ENCODE peak calls at places on chromosomes 2 and 18, in ten cellular contexts. C is CD8-positive, alpha-beta T cell; B is SK-N-SH; R is stomach; V is A549; X is AG04450; T is MM.1S; H is CD8-positive, alpha-beta memory T cell; F is cardiac muscle cell; O is CD4-positive, alpha-beta T cell. A is an unnamed sample. For H3K9me3, the result is how much of the 10 kb centered on the place peaks cover.

GRCh38 chr2:133054297-133054696 is 384.3 kb upstream of the LYPD1 start:
- DNase-seq in R (no peak), O (no peak), F (no peak), V (no peak), C (no peak), T (no peak), B (no peak), H (no peak), X (no peak), A (no peak)

GRCh38 chr2:196170681-196171247 is 614 bp downstream of the STK17B start:
- DNase-seq in F (peak), B (no peak), X (peak), T (peak), O (peak), C (peak), V (peak), R (peak), H (peak), A (peak)

GRCh38 chr2:149924549-149925213 is 337.1 kb upstream of the MMADHC start:
- DNase-seq in H (no peak), X (no peak), B (no peak), O (no peak), F (no peak), T (no peak), C (no peak), R (no peak), V (peak), A (no peak)

GRCh38 chr18:49024808-49025361 is 74.1 kb upstream of the SMAD7 start:
- DNase-seq in B (peak), X (no peak), H (no peak), O (no peak), C (no peak), T (no peak), R (no peak), V (no peak), F (no peak), A (no peak)

GRCh38 chr2:62423883-62424458 is 82.0 kb downstream of the TMEM17 start:
- DNase-seq in C (no peak), B (no peak), T (no peak), X (no peak), H (no peak), O (no peak), F (no peak), R (peak), V (no peak), A (no peak)

GRCh38 chr2:160238392-160238791 is 38.3 kb upstream of the ITGB6 start:
- DNase-seq in R (no peak), O (no peak), V (no peak), C (no peak), X (no peak), B (no peak), T (no peak), F (no peak), H (no peak), A (no peak)

GRCh38 chr2:44450806-44451205 is 89.1 kb downstream of the CAMKMT start:
- DNase-seq in F (no peak), V (no peak), R (no peak), B (no peak), O (no peak), T (no peak), C (no peak), H (no peak), X (no peak), A (no peak)

GRCh38 chr2:64330691-64331429 is 123.1 kb upstream of the LGALSL start:
- DNase-seq in C (peak), V (peak), F (peak), X (peak), R (peak), O (peak), B (peak), H (peak), T (peak), A (peak)

GRCh38 chr2:127593228-127594115 is 52.5 kb upstream of the GPR17 start:
- DNase-seq in R (peak), F (no peak), X (no peak), V (no peak), T (no peak), H (no peak), C (no peak), O (no peak), B (no peak), A (no peak)

GRCh38 chr2:39728941-39729351 is 50.1 kb downstream of the THUMPD2 start:
- DNase-seq in V (peak), B (peak), O (no peak), T (peak), F (peak), C (no peak), R (peak), H (no peak), X (no peak), A (no peak)

GRCh38 chr2:126828471-126828870 is 70.2 kb upstream of the TEX51 start:
- DNase-seq in R (no peak), T (no peak), O (no peak), C (no peak), H (no peak), B (no peak), X (no peak), V (no peak), F (no peak), A (no peak)

GRCh38 chr2:86789687-86790133 is 1.0 kb downstream of the CD8A start:
- DNase-seq in R (no peak), B (peak), H (no peak), V (no peak), X (no peak), F (no peak), O (no peak), C (no peak), T (no peak), A (no peak)

GRCh38 chr2:20728114-20728758 is 61.3 kb downstream of the GDF7 start:
- DNase-seq in O (no peak), T (no peak), R (no peak), X (no peak), H (no peak), F (peak), V (no peak), C (no peak), B (no peak), A (no peak)

GRCh38 chr2:196758474-196759377 is 40.8 kb downstream of the GTF3C3 start:
- DNase-seq in B (peak), V (peak), F (no peak), C (no peak), T (peak), O (no peak), R (no peak), X (no peak), H (no peak), A (no peak)

GRCh38 chr2:33395660-33396249 is 80.7 kb upstream of the RASGRP3 start:
- DNase-seq in V (peak), O (no peak), F (peak), X (no peak), T (peak), C (peak), R (peak), H (no peak), B (peak), A (peak)

GRCh38 chr2:235106874-235107639 is 155.2 kb downstream of the SH3BP4 start:
- DNase-seq in X (peak), V (peak), R (peak), B (peak), O (no peak), F (peak), H (no peak), T (peak), C (no peak), A (no peak)

GRCh38 chr2:188189356-188189755 is 102.3 kb upstream of the GULP1 start:
- DNase-seq in F (no peak), T (no peak), X (peak), C (no peak), O (no peak), B (no peak), V (no peak), H (no peak), R (no peak), A (no peak)

GRCh38 chr2:10285578-10286198 is 17.0 kb upstream of the HPCAL1 start:
- DNase-seq in F (no peak), R (peak), X (no peak), O (no peak), H (no peak), V (peak), B (peak), C (no peak), T (no peak), A (no peak)

GRCh38 chr18:21393986-21394385 is 152.0 kb downstream of the GREB1L start:
- DNase-seq in O (no peak), R (no peak), C (no peak), B (no peak), X (no peak), H (no peak), T (no peak), V (no peak), F (no peak), A (no peak)

GRCh38 chr2:152483276-152483996 is 148.5 kb downstream of the FMNL2 start:
- DNase-seq in B (no peak), H (no peak), V (peak), R (no peak), F (no peak), X (no peak), C (no peak), T (no peak), O (no peak), A (no peak)

GRCh38 chr2:30361751-30362394 is 85.2 kb upstream of the LCLAT1 start:
- DNase-seq in T (no peak), H (peak), O (no peak), F (peak), R (no peak), X (no peak), B (no peak), C (no peak), V (no peak), A (no peak)

GRCh38 chr2:145815933-145816332 is 1296.0 kb upstream of the ZEB2 start:
- DNase-seq in T (no peak), V (no peak), X (no peak), C (no peak), H (no peak), O (no peak), R (no peak), F (no peak), B (no peak), A (no peak)

GRCh38 chr2:143161982-143162837 is 33.0 kb downstream of the ARHGAP15 start:
- DNase-seq in H (peak), B (peak), X (peak), O (peak), T (peak), V (peak), F (peak), R (peak), C (peak), A (peak)

GRCh38 chr18:31954349-31954748 is 11.4 kb upstream of the TRAPPC8 start:
- DNase-seq in H (no peak), V (peak), T (no peak), X (no peak), B (no peak), R (peak), F (no peak), O (no peak), C (no peak), A (no peak)

GRCh38 chr2:125526093-125526492 is 1129.9 kb upstream of the GYPC start:
- DNase-seq in B (no peak), O (no peak), C (no peak), R (no peak), T (no peak), X (no peak), F (no peak), V (no peak), H (no peak), A (no peak)

GRCh38 chr18:43442571-43442970 is 165.3 kb upstream of the SYT4 start:
- DNase-seq in X (no peak), H (no peak), C (no peak), O (no peak), R (no peak), T (no peak), V (no peak), F (no peak), B (no peak), A (no peak)

GRCh38 chr2:64204716-64205115 is 60.5 kb upstream of the PELI1 start:
- DNase-seq in C (no peak), O (no peak), B (no peak), F (no peak), X (no peak), T (no peak), R (no peak), H (no peak), V (no peak), A (no peak)

GRCh38 chr2:64106481-64106880 is 37.7 kb downstream of the PELI1 start:
- DNase-seq in B (no peak), C (no peak), F (no peak), O (no peak), X (no peak), H (no peak), V (no peak), T (no peak), R (no peak), A (no peak)

GRCh38 chr18:75845413-75845812 is 417.9 kb upstream of the SMIM21 start:
- DNase-seq in R (no peak), V (no peak), F (no peak), C (no peak), X (no peak), B (no peak), H (no peak), O (no peak), T (no peak), A (no peak)

GRCh38 chr18:8800041-8800441 is 94.7 kb downstream of the MTCL1 start:
- DNase-seq in V (no peak), O (no peak), X (peak), R (no peak), F (no peak), C (no peak), B (no peak), T (no peak), H (no peak), A (no peak)

GRCh38 chr2:170651603-170652002 is 63.5 kb upstream of the SP5 start:
- DNase-seq in O (peak), F (no peak), T (no peak), B (no peak), C (peak), V (no peak), X (no peak), R (no peak), H (peak), A (no peak)

GRCh38 chr18:41761329-41762028 is 193.6 kb upstream of the PIK3C3 start:
- DNase-seq in F (no peak), V (peak), H (no peak), R (no peak), O (no peak), B (no peak), X (peak), T (no peak), C (no peak), A (no peak)

GRCh38 chr2:15112216-15112615 is 448.9 kb downstream of the NBAS start:
- DNase-seq in V (peak), H (no peak), O (no peak), F (peak), R (no peak), T (no peak), X (no peak), C (no peak), B (no peak), A (no peak)

GRCh38 chr2:15116830-15117229 is 444.3 kb downstream of the NBAS start:
- DNase-seq in F (no peak), V (no peak), R (no peak), X (no peak), B (no peak), O (no peak), C (no peak), H (no peak), T (no peak), A (no peak)

GRCh38 chr2:15107137-15107536 is 454.0 kb downstream of the NBAS start:
- DNase-seq in T (no peak), X (no peak), H (no peak), F (no peak), O (no peak), C (no peak), B (no peak), V (no peak), R (no peak), A (no peak)

GRCh38 chr2:15115786-15116185 is 445.3 kb downstream of the NBAS start:
- DNase-seq in B (no peak), F (no peak), V (no peak), H (no peak), C (no peak), T (no peak), R (no peak), O (no peak), X (no peak), A (no peak)

DNA sequence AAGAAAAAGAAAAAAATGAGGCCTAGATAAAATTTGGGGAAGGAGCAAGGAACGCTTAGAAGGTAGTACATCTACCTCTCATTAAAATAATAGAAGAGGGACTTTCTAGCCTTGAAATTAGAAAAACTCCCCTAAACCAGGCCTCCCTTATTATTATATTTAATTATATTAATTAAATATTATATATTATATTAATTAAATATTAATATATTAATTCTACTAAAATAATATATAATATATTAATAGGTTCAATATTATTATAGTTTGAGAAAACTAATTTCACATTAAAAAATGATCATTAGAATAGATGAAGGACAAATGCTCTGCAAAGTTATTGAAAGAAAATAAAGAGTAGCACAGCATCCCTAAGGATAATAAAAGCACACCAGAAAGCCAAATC is 449.4 kb downstream of the NBAS start:
- DNase-seq in X (no peak), O (no peak), H (no peak), C (no peak), B (no peak), V (no peak), T (no peak), R (no peak), F (no peak), A (no peak)
- H3K9me3 ChIP-seq in X (under half), O (under half), H (under half), C (under half), B (under half), V (under half), T (under half), R (under half), F (under half), A (under half)

GRCh38 chr2:31788273-31788672 is 207.5 kb upstream of the SRD5A2 start:
- DNase-seq in H (no peak), T (no peak), X (no peak), O (no peak), C (no peak), V (no peak), F (no peak), R (no peak), B (no peak), A (no peak)

GRCh38 chr2:31784868-31785267 is 204.1 kb upstream of the SRD5A2 start:
- DNase-seq in R (no peak), C (no peak), F (no peak), V (no peak), X (no peak), B (no peak), O (no peak), T (no peak), H (no peak), A (no peak)

GRCh38 chr2:31785876-31786275 is 205.1 kb upstream of the SRD5A2 start:
- DNase-seq in F (no peak), B (no peak), H (no peak), R (no peak), C (no peak), T (no peak), X (no peak), V (peak), O (no peak), A (no peak)
- H3K9me3 ChIP-seq in F (under half), B (under half), H (under half), R (under half), C (under half), T (under half), X (under half), V (under half), O (under half), A (under half)

GRCh38 chr18:59426855-59427254 is 67.8 kb upstream of the LMAN1 start:
- DNase-seq in O (no peak), C (no peak), F (no peak), R (no peak), X (no peak), V (no peak), T (no peak), H (no peak), B (no peak), A (no peak)
- H3K9me3 ChIP-seq in O (under half), C (under half), F (under half), R (under half), X (under half), V (under half), T (under half), H (under half), B (under half), A (under half)

DNA sequence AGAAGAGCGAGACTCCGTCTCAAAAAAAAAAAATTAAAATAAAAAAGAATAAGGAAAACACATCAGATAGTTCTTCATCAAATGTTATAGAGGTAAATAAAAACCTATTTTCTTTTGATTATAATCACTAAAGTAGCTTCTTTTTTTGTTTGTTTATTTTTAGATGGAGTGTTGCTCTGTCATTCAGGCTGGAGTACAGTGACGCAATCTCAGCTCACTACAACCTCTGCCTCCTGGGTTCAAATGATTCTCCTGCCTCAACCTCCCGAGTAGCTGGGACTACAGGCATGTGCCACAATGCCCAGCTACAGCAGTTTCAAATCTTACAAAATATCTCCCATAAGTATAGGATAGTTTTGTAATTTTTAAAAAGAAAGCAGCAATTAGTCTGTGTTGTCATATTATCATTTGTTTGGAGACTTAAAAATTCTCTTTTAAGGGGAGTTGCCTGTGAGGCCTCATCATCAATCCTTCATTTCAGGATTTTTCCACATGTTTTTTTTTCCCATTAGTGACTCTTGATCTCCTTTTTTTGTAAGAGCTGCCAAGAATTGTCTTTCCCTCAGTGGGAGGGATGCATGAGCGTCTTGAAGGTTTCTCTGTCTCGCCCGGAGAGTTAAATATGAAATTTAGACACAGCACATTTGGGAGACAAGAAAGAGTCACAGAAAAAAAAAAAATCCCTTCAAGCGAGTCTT is 275.9 kb downstream of the CDCA7 start:
- DNase-seq in C (no peak), X (no peak), F (no peak), V (no peak), T (no peak), O (no peak), H (no peak), B (no peak), R (no peak), A (no peak)
- H3K9me3 ChIP-seq in C (under half), X (under half), F (under half), V (under half), T (under half), O (under half), H (under half), B (under half), R (under half), A (under half)

GRCh38 chr18:47903809-47904208 is 26.6 kb downstream of the SMAD2 start:
- DNase-seq in O (no peak), C (no peak), R (no peak), T (no peak), X (no peak), B (no peak), H (no peak), F (no peak), V (no peak), A (no peak)
- H3K9me3 ChIP-seq in O (under half), C (under half), R (under half), T (under half), X (under half), B (under half), H (under half), F (under half), V (under half), A (under half)